ENCODE peak calls at places on chromosomes 16 and 17, in eight cellular contexts. M, H, W, Q, S, B, C and R are unnamed samples.

GRCh38 chr17:27511154-27511553 is 54.9 kb downstream of the KSR1 start:
- DNase-seq in C (no peak), Q (no peak), S (no peak), W (no peak), H (no peak), M (no peak), B (no peak), R (no peak)

GRCh38 chr16:9012330-9012729 is 48.6 kb upstream of the USP7 start:
- DNase-seq in Q (no peak), M (no peak), W (no peak), H (no peak), B (no peak), C (no peak), S (no peak), R (no peak)

GRCh38 chr16:21523411-21524067 is 75.8 kb upstream of the METTL9 start:
- DNase-seq in B (no peak), C (no peak), S (peak; percentile 80), M (no peak), W (no peak), Q (no peak), H (no peak), R (no peak)

GRCh38 chr16:89545044-89545830 is 15.2 kb upstream of the RPL13 start:
- DNase-seq in M (no peak), W (no peak), Q (no peak), H (no peak), C (no peak), S (no peak), B (no peak), R (no peak)

GRCh38 chr16:85238233-85238647 is 126.0 kb upstream of the CIBAR2 start:
- DNase-seq in C (peak; percentile 59), B (peak; percentile 93), M (peak; percentile 68), W (peak; percentile 80), Q (peak; percentile 93), H (peak; percentile 33), S (no peak), R (no peak)

GRCh38 chr16:1612320-1613111 is at the start of gene CRAMP1:
- DNase-seq in H (no peak), C (peak; percentile 29), S (no peak), Q (peak; percentile 74), W (peak; percentile 72), M (no peak), B (no peak), R (no peak)

GRCh38 chr17:78568051-78568450 is 9.1 kb downstream of the DNAH17 start:
- DNase-seq in Q (no peak), W (no peak), H (no peak), S (no peak), M (no peak), B (no peak), C (no peak), R (no peak)

GRCh38 chr17:41338961-41339485 is 11.6 kb downstream of the KRT33A start:
- DNase-seq in B (peak; percentile 84), H (no peak), M (no peak), Q (no peak), W (no peak), C (no peak), S (no peak), R (no peak)

GRCh38 chr16:80564394-80564793 is 23.6 kb downstream of the DYNLRB2 start:
- DNase-seq in Q (no peak), H (no peak), C (no peak), W (no peak), S (no peak), M (no peak), B (no peak), R (no peak)

GRCh38 chr17:67280279-67280678 is 35.3 kb upstream of the HELZ start:
- DNase-seq in H (no peak), W (no peak), M (peak; percentile 73), C (no peak), Q (no peak), B (no peak), S (no peak), R (no peak)

GRCh38 chr16:52547001-52547833 is at the start of gene TOX3:
- DNase-seq in W (no peak), M (no peak), B (peak; percentile 62), S (no peak), Q (no peak), H (peak; percentile 78), C (no peak), R (no peak)

GRCh38 chr16:77437859-77438258 is 3.0 kb upstream of the ADAMTS18 start:
- DNase-seq in S (no peak), M (no peak), B (no peak), C (peak; percentile 73), W (no peak), H (no peak), Q (no peak), R (no peak)

GRCh38 chr17:63173903-63174302 is 207.9 kb downstream of the TANC2 start:
- DNase-seq in M (no peak), S (no peak), B (no peak), W (no peak), H (no peak), Q (no peak), C (peak; percentile 39), R (no peak)

GRCh38 chr16:81181013-81181720 is 57.3 kb upstream of the BCO1 start:
- DNase-seq in Q (peak; percentile 94), B (peak; percentile 94), S (no peak), C (peak; percentile 77), H (peak; percentile 56), M (peak; percentile 88), W (peak; percentile 94), R (peak; percentile 96)

GRCh38 chr16:3510410-3510809 is 9.6 kb downstream of the CLUAP1 start:
- DNase-seq in S (no peak), M (no peak), C (no peak), B (no peak), W (no peak), H (no peak), Q (no peak), R (no peak)

GRCh38 chr17:67378444-67379250 is 1.6 kb downstream of the PITPNC1 start:
- DNase-seq in M (peak; percentile 42), B (peak; percentile 96), H (peak; percentile 80), W (peak; percentile 82), C (peak; percentile 83), Q (peak; percentile 85), S (peak; percentile 93), R (no peak)

GRCh38 chr17:5877948-5878347 is 192.2 kb upstream of the WSCD1 start:
- DNase-seq in S (no peak), W (no peak), C (no peak), Q (no peak), M (no peak), B (no peak), H (no peak), R (no peak)

GRCh38 chr17:21353326-21354010 is 22.7 kb upstream of the KCNJ12 start:
- DNase-seq in C (no peak), M (no peak), H (no peak), B (no peak), S (peak; percentile 47), W (no peak), Q (peak; percentile 64), R (no peak)

GRCh38 chr17:67021718-67022450 is 22.5 kb upstream of the CACNG1 start:
- DNase-seq in B (no peak), Q (no peak), M (no peak), W (no peak), C (no peak), H (no peak), S (no peak), R (no peak)

DNA sequence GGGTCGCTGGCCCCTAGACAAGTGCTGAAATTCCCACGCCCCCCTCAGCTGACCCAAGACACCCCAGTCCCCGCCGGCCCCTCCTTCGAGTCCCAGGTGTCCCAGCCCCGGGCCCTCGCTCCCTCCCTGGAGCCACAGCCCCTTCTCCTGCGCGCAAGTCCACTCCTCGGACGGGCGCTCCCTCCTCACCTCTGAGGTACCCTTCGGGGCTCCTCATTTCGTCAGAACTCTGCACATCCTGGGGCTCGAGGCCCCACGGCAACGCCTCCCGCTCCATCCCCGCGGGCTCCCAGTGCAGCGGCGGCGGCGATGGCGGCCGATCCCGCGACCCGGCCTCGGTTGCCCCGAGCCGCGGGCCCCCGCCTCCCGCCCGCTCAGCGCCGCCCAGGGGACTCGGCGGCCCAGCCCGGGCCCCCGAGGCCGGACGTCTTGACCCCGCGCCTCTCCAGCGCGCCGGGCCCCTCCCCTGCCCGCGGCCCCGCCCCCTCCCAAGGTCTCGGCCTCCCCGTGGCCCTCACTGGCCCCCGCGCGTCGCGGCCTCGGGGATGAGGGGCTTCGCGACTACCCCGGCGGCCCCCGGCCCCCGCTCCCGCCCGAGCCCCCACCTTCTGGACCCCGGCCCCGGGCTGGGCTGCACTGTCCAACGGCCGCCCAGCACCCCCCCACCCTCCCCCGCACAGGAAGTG is at the start of gene ZNF768:
- DNase-seq in Q (peak; percentile 79), S (peak; percentile 95), W (peak; percentile 88), C (peak; percentile 27), M (peak; percentile 47), B (no peak), H (no peak), R (no peak)
- TF ChIP-seq POLR2A in Q (no peak), S (no peak), W (no peak), C (no peak), M (no peak), B (no peak), H (no peak), R (no peak)

GRCh38 chr17:14950216-14950615 is 314.9 kb downstream of the PMP22 start:
- DNase-seq in M (no peak), W (no peak), H (no peak), Q (no peak), B (peak; percentile 64), S (no peak), C (no peak), R (no peak)

GRCh38 chr17:14953405-14953804 is 311.7 kb downstream of the PMP22 start:
- DNase-seq in Q (no peak), H (no peak), S (no peak), B (peak; percentile 53), C (no peak), M (no peak), W (no peak), R (no peak)

GRCh38 chr17:14942511-14943185 is 322.5 kb downstream of the PMP22 start:
- DNase-seq in C (no peak), B (no peak), W (no peak), M (no peak), Q (no peak), S (no peak), H (no peak), R (no peak)

GRCh38 chr17:14947671-14948070 is 317.5 kb downstream of the PMP22 start:
- DNase-seq in B (peak; percentile 53), W (no peak), M (no peak), H (no peak), Q (no peak), S (no peak), C (no peak), R (no peak)
- H3K27ac ChIP-seq in B (no peak overlapping the region), W (no peak overlapping the region), M (no peak overlapping the region), H (no peak overlapping the region), Q (no peak overlapping the region), S (no peak overlapping the region), C (no peak overlapping the region), R (no peak overlapping the region)

GRCh38 chr16:53703590-53704444 is at the start of the genes FTO and RPGRIP1L:
- DNase-seq in Q (peak; percentile 99), B (peak; percentile 100), H (peak; percentile 99), C (peak; percentile 100), M (peak; percentile 99), W (peak; percentile 99), S (peak; percentile 97), R (peak; percentile 99)
- TF ChIP-seq POLR2AphosphoS5 in Q (peak; percentile 51), B (peak; percentile 86), H (peak; percentile 79), C (peak; percentile 40), M (peak; percentile 74), W (peak; percentile 44), S (peak; percentile 85), R (peak; percentile 96)

DNA sequence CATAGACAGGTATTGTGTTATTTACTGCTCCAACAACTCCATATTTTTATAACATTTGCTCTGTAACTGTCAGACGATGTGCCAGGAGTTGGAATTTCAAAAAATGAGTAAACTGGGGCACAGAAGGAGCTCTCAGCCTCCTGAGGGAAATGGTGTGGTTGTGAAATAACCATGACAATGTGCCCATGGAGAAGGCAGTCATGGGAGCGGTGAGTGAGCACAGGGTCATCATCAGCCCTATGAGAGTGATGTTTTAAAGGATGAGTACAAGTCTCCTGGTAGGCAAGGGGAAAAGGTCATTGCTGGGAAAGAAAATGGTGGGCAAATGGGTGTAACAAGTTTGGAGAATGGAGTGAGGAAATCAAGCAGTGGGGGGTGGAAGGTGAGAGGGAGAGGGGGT is 115.0 kb upstream of the SEC14L1 start:
- DNase-seq in S (no peak), C (no peak), B (no peak), W (no peak), H (no peak), M (no peak), Q (no peak), R (no peak)
- TF ChIP-seq POLR2A in S (no peak), C (no peak), B (no peak), W (no peak), H (no peak), M (no peak), Q (no peak), R (no peak)